ENCODE peak calls at places on chromosome X, in nine cellular contexts. One of them, this sample, is unnamed.

GRCh38 chrX:26295425-26295824 is 79.5 kb downstream of the MAGEB5 start:
- DNase-seq in right atrium auricular region: no peak
- DNase-seq in Panc1: no peak
- DNase-seq in colonic mucosa: no peak
- DNase-seq in mammary epithelial cell: no peak
- DNase-seq in breast epithelium: no peak
- DNase-seq in transverse colon: no peak
- DNase-seq in A549: no peak
- DNase-seq in heart left ventricle: no peak
- DNase-seq in this sample: peak; percentile 1

GRCh38 chrX:16774746-16775145 is 11.5 kb upstream of the TXLNG start:
- DNase-seq in right atrium auricular region: no peak
- DNase-seq in Panc1: no peak
- DNase-seq in colonic mucosa: no peak
- DNase-seq in mammary epithelial cell: peak; percentile 12
- DNase-seq in breast epithelium: no peak
- DNase-seq in transverse colon: no peak
- DNase-seq in A549: no peak
- DNase-seq in heart left ventricle: no peak
- DNase-seq in this sample: no peak

GRCh38 chrX:40864972-40865371 is 129.6 kb upstream of the MED14 start:
- DNase-seq in right atrium auricular region: no peak
- DNase-seq in Panc1: no peak
- DNase-seq in colonic mucosa: no peak
- DNase-seq in mammary epithelial cell: peak; percentile 48
- DNase-seq in breast epithelium: no peak
- DNase-seq in transverse colon: no peak
- DNase-seq in A549: no peak
- DNase-seq in heart left ventricle: no peak
- DNase-seq in this sample: peak; percentile 77

GRCh38 chrX:25442501-25442900 is 426.7 kb upstream of the ARX start:
- DNase-seq in right atrium auricular region: no peak
- DNase-seq in Panc1: no peak
- DNase-seq in colonic mucosa: no peak
- DNase-seq in mammary epithelial cell: no peak
- DNase-seq in breast epithelium: no peak
- DNase-seq in transverse colon: no peak
- DNase-seq in A549: no peak
- DNase-seq in heart left ventricle: no peak
- DNase-seq in this sample: no peak

GRCh38 chrX:53440101-53440500 is 5.9 kb upstream of the HSD17B10 start:
- DNase-seq in right atrium auricular region: no peak
- DNase-seq in Panc1: no peak
- DNase-seq in colonic mucosa: no peak
- DNase-seq in mammary epithelial cell: peak; percentile 5
- DNase-seq in breast epithelium: no peak
- DNase-seq in transverse colon: no peak
- DNase-seq in A549: no peak
- DNase-seq in heart left ventricle: no peak
- DNase-seq in this sample: no peak

GRCh38 chrX:129097668-129098067 is 425.6 kb downstream of the SMARCA1 start:
- DNase-seq in right atrium auricular region: no peak
- DNase-seq in Panc1: no peak
- DNase-seq in colonic mucosa: no peak
- DNase-seq in mammary epithelial cell: no peak
- DNase-seq in breast epithelium: no peak
- DNase-seq in transverse colon: no peak
- DNase-seq in A549: no peak
- DNase-seq in heart left ventricle: no peak
- DNase-seq in this sample: no peak

GRCh38 chrX:150690126-150690525 is 3.1 kb upstream of the MTMR1 start:
- DNase-seq in right atrium auricular region: no peak
- DNase-seq in Panc1: no peak
- DNase-seq in colonic mucosa: no peak
- DNase-seq in mammary epithelial cell: peak; percentile 89
- DNase-seq in breast epithelium: no peak
- DNase-seq in transverse colon: no peak
- DNase-seq in A549: peak; percentile 41
- DNase-seq in heart left ventricle: no peak
- DNase-seq in this sample: peak; percentile 92

GRCh38 chrX:38817004-38817703 is 15.9 kb downstream of the MID1IP1 start:
- DNase-seq in right atrium auricular region: no peak
- DNase-seq in Panc1: no peak
- DNase-seq in colonic mucosa: peak; percentile 67
- DNase-seq in mammary epithelial cell: no peak
- DNase-seq in breast epithelium: no peak
- DNase-seq in transverse colon: peak; percentile 68
- DNase-seq in A549: peak; percentile 23
- DNase-seq in heart left ventricle: peak; percentile 61
- DNase-seq in this sample: peak; percentile 38

GRCh38 chrX:110086916-110087484 is 84.1 kb downstream of the TMEM164 start:
- DNase-seq in right atrium auricular region: no peak
- DNase-seq in Panc1: peak; percentile 70
- DNase-seq in colonic mucosa: no peak
- DNase-seq in mammary epithelial cell: peak; percentile 88
- DNase-seq in breast epithelium: no peak
- DNase-seq in transverse colon: no peak
- DNase-seq in A549: peak; percentile 94
- DNase-seq in heart left ventricle: no peak
- DNase-seq in this sample: peak; percentile 92

GRCh38 chrX:15146515-15146914 is 123.4 kb downstream of the ASB9 start:
- DNase-seq in right atrium auricular region: no peak
- DNase-seq in Panc1: no peak
- DNase-seq in colonic mucosa: peak; percentile 47
- DNase-seq in mammary epithelial cell: no peak
- DNase-seq in breast epithelium: no peak
- DNase-seq in transverse colon: peak; percentile 11
- DNase-seq in A549: peak; percentile 2
- DNase-seq in heart left ventricle: no peak
- DNase-seq in this sample: peak; percentile 9

GRCh38 chrX:22032084-22032483 is at the start of gene PHEX:
- DNase-seq in right atrium auricular region: no peak
- DNase-seq in Panc1: no peak
- DNase-seq in colonic mucosa: no peak
- DNase-seq in mammary epithelial cell: no peak
- DNase-seq in breast epithelium: no peak
- DNase-seq in transverse colon: no peak
- DNase-seq in A549: no peak
- DNase-seq in heart left ventricle: no peak
- DNase-seq in this sample: no peak

GRCh38 chrX:31397119-31397518 is 325.3 kb upstream of the FTHL17 start:
- DNase-seq in right atrium auricular region: no peak
- DNase-seq in Panc1: no peak
- DNase-seq in colonic mucosa: no peak
- DNase-seq in mammary epithelial cell: peak; percentile 29
- DNase-seq in breast epithelium: no peak
- DNase-seq in transverse colon: no peak
- DNase-seq in A549: no peak
- DNase-seq in heart left ventricle: no peak
- DNase-seq in this sample: no peak

GRCh38 chrX:40086569-40087335 is 11.0 kb downstream of the BCOR start:
- DNase-seq in right atrium auricular region: no peak
- DNase-seq in Panc1: no peak
- DNase-seq in colonic mucosa: no peak
- DNase-seq in mammary epithelial cell: no peak
- DNase-seq in breast epithelium: no peak
- DNase-seq in transverse colon: no peak
- DNase-seq in A549: no peak
- DNase-seq in heart left ventricle: no peak
- DNase-seq in this sample: no peak

GRCh38 chrX:22147214-22147613 is 115.1 kb downstream of the PHEX start:
- DNase-seq in right atrium auricular region: no peak
- DNase-seq in Panc1: no peak
- DNase-seq in colonic mucosa: no peak
- DNase-seq in mammary epithelial cell: no peak
- DNase-seq in breast epithelium: no peak
- DNase-seq in transverse colon: no peak
- DNase-seq in A549: no peak
- DNase-seq in heart left ventricle: no peak
- DNase-seq in this sample: peak; percentile 32

GRCh38 chrX:21666679-21667078 is 8.5 kb upstream of the KLHL34 start:
- DNase-seq in right atrium auricular region: no peak
- DNase-seq in Panc1: no peak
- DNase-seq in colonic mucosa: no peak
- DNase-seq in mammary epithelial cell: peak; percentile 2
- DNase-seq in breast epithelium: no peak
- DNase-seq in transverse colon: no peak
- DNase-seq in A549: no peak
- DNase-seq in heart left ventricle: no peak
- DNase-seq in this sample: no peak

GRCh38 chrX:68835468-68835867 is 6.6 kb downstream of the EFNB1 start:
- DNase-seq in right atrium auricular region: no peak
- DNase-seq in Panc1: no peak
- DNase-seq in colonic mucosa: peak; percentile 10
- DNase-seq in mammary epithelial cell: no peak
- DNase-seq in breast epithelium: no peak
- DNase-seq in transverse colon: no peak
- DNase-seq in A549: no peak
- DNase-seq in heart left ventricle: no peak
- DNase-seq in this sample: no peak

GRCh38 chrX:15336023-15336413 is 695 bp upstream of the PIGA start:
- DNase-seq in right atrium auricular region: no peak
- DNase-seq in Panc1: no peak
- DNase-seq in colonic mucosa: no peak
- DNase-seq in mammary epithelial cell: peak; percentile 83
- DNase-seq in breast epithelium: no peak
- DNase-seq in transverse colon: peak; percentile 16
- DNase-seq in A549: peak; percentile 73
- DNase-seq in heart left ventricle: no peak
- DNase-seq in this sample: peak; percentile 70

GRCh38 chrX:144627947-144628346 is 619.4 kb upstream of the SPANXN1 start:
- DNase-seq in right atrium auricular region: no peak
- DNase-seq in Panc1: no peak
- DNase-seq in colonic mucosa: no peak
- DNase-seq in mammary epithelial cell: peak; percentile 56
- DNase-seq in breast epithelium: no peak
- DNase-seq in transverse colon: no peak
- DNase-seq in A549: no peak
- DNase-seq in heart left ventricle: no peak
- DNase-seq in this sample: peak; percentile 5

GRCh38 chrX:17020828-17021821 is 74.7 kb downstream of the REPS2 start:
- DNase-seq in right atrium auricular region: no peak
- DNase-seq in Panc1: no peak
- DNase-seq in colonic mucosa: no peak
- DNase-seq in mammary epithelial cell: no peak
- DNase-seq in breast epithelium: no peak
- DNase-seq in transverse colon: no peak
- DNase-seq in A549: no peak
- DNase-seq in heart left ventricle: no peak
- DNase-seq in this sample: no peak

GRCh38 chrX:48826135-48826875 is at the start of gene ERAS:
- DNase-seq in right atrium auricular region: no peak
- DNase-seq in Panc1: no peak
- DNase-seq in colonic mucosa: no peak
- DNase-seq in mammary epithelial cell: no peak
- DNase-seq in breast epithelium: no peak
- DNase-seq in transverse colon: no peak
- DNase-seq in A549: no peak
- DNase-seq in heart left ventricle: no peak
- DNase-seq in this sample: no peak

GRCh38 chrX:136148391-136148790 is 1.1 kb downstream of the FHL1 start:
- DNase-seq in right atrium auricular region: no peak
- DNase-seq in Panc1: no peak
- DNase-seq in colonic mucosa: no peak
- DNase-seq in mammary epithelial cell: no peak
- DNase-seq in breast epithelium: no peak
- DNase-seq in transverse colon: no peak
- DNase-seq in A549: no peak
- DNase-seq in heart left ventricle: no peak
- DNase-seq in this sample: no peak

GRCh38 chrX:345020-345925 is 26.7 kb upstream of the GTPBP6 start:
- DNase-seq in right atrium auricular region: no peak
- DNase-seq in Panc1: no peak
- DNase-seq in colonic mucosa: no peak
- DNase-seq in mammary epithelial cell: no peak
- DNase-seq in breast epithelium: no peak
- DNase-seq in transverse colon: no peak
- DNase-seq in A549: no peak
- DNase-seq in heart left ventricle: peak; percentile 50
- DNase-seq in this sample: no peak

GRCh38 chrX:78106651-78106986 is 2.6 kb downstream of the PGK1 start:
- DNase-seq in right atrium auricular region: no peak
- DNase-seq in Panc1: no peak
- DNase-seq in colonic mucosa: no peak
- DNase-seq in mammary epithelial cell: no peak
- DNase-seq in breast epithelium: no peak
- DNase-seq in transverse colon: no peak
- DNase-seq in A549: no peak
- DNase-seq in heart left ventricle: no peak
- DNase-seq in this sample: no peak
- H3K4me3 ChIP-seq in right atrium auricular region: peak overlapping the region; percentile 66
- H3K4me3 ChIP-seq in Panc1: peak overlapping the region; percentile 98
- H3K4me3 ChIP-seq in colonic mucosa: peak overlapping the region; percentile 66
- H3K4me3 ChIP-seq in mammary epithelial cell: peak overlapping the region; percentile 27
- H3K4me3 ChIP-seq in breast epithelium: no peak overlapping the region
- H3K4me3 ChIP-seq in transverse colon: no peak overlapping the region
- H3K4me3 ChIP-seq in A549: no peak overlapping the region
- H3K4me3 ChIP-seq in heart left ventricle: no peak overlapping the region
- H3K4me3 ChIP-seq in this sample: peak overlapping the region; percentile 28

GRCh38 chrX:7828594-7828993 is 14.4 kb upstream of the VCX start:
- DNase-seq in right atrium auricular region: no peak
- DNase-seq in Panc1: no peak
- DNase-seq in colonic mucosa: no peak
- DNase-seq in mammary epithelial cell: no peak
- DNase-seq in breast epithelium: no peak
- DNase-seq in transverse colon: no peak
- DNase-seq in A549: peak; percentile 3
- DNase-seq in heart left ventricle: no peak
- DNase-seq in this sample: no peak
- TF ChIP-seq CTCF in right atrium auricular region: no peak
- TF ChIP-seq CTCF in Panc1: no peak
- TF ChIP-seq CTCF in colonic mucosa: peak; percentile 30
- TF ChIP-seq CTCF in mammary epithelial cell: no peak
- TF ChIP-seq CTCF in breast epithelium: no peak
- TF ChIP-seq CTCF in transverse colon: peak; percentile 20
- TF ChIP-seq CTCF in A549: no peak
- TF ChIP-seq CTCF in heart left ventricle: peak; percentile 13
- TF ChIP-seq CTCF in this sample: no peak

GRCh38 chrX:154436290-154436596 is 711 bp upstream of the GDI1 start:
- DNase-seq in right atrium auricular region: no peak
- DNase-seq in Panc1: no peak
- DNase-seq in colonic mucosa: no peak
- DNase-seq in mammary epithelial cell: no peak
- DNase-seq in breast epithelium: no peak
- DNase-seq in transverse colon: no peak
- DNase-seq in A549: no peak
- DNase-seq in heart left ventricle: no peak
- DNase-seq in this sample: no peak
- H3K4me3 ChIP-seq in right atrium auricular region: peak overlapping the region; percentile 32
- H3K4me3 ChIP-seq in Panc1: peak overlapping the region; percentile 12
- H3K4me3 ChIP-seq in colonic mucosa: no peak overlapping the region
- H3K4me3 ChIP-seq in mammary epithelial cell: no peak overlapping the region
- H3K4me3 ChIP-seq in breast epithelium: peak overlapping the region; percentile 70
- H3K4me3 ChIP-seq in transverse colon: no peak overlapping the region
- H3K4me3 ChIP-seq in A549: peak overlapping the region; percentile 34
- H3K4me3 ChIP-seq in heart left ventricle: peak overlapping the region; percentile 38
- H3K4me3 ChIP-seq in this sample: peak overlapping the region; percentile 44

DNA sequence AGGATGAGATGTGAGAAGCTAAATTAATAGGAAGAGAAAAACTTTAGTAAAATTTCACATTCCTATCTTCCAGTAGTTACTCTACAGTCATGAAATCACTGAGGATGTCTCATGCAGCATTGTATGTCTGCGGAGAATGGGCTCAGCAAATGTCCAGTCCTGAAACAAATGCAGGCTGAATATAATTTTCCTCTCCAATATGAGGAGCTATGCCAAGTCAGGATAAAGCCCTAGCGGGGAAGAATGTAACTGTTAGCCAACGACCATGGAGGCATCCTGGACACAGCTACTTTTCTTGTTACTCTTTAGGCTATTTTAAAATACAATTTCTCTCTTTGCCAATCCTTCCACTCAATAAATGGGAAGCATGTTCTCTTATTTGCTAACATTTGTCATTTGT is 127.7 kb downstream of the PRKX start:
- DNase-seq in right atrium auricular region: no peak
- DNase-seq in Panc1: no peak
- DNase-seq in colonic mucosa: no peak
- DNase-seq in mammary epithelial cell: no peak
- DNase-seq in breast epithelium: no peak
- DNase-seq in transverse colon: no peak
- DNase-seq in A549: no peak
- DNase-seq in heart left ventricle: no peak
- DNase-seq in this sample: no peak
- TF ChIP-seq CTCF in right atrium auricular region: no peak
- TF ChIP-seq CTCF in Panc1: no peak
- TF ChIP-seq CTCF in colonic mucosa: no peak
- TF ChIP-seq CTCF in mammary epithelial cell: no peak
- TF ChIP-seq CTCF in breast epithelium: no peak
- TF ChIP-seq CTCF in transverse colon: no peak
- TF ChIP-seq CTCF in A549: no peak
- TF ChIP-seq CTCF in heart left ventricle: no peak
- TF ChIP-seq CTCF in this sample: peak; percentile 31

This sample was measured in fibroblast of the aortic adventitia.